ENCODE peak calls at places on chromosome 13, in ten cellular contexts. P, S, E, C, Y, N, H, F, X and R are unnamed samples.
A peak's percentile ranks its signal among the peaks of the same experiment; 100 is the strongest.

GRCh38 chr13:29791997-29792775 is 58.2 kb downstream of the UBL3 start:
- DNase-seq in P (no peak), S (no peak), E (no peak), C (no peak), Y (no peak), N (no peak), H (no peak), F (no peak), X (peak; percentile 27), R (no peak)

GRCh38 chr13:20565120-20565736 is 1.7 kb upstream of the IFT88 start:
- DNase-seq in P (no peak), S (no peak), E (no peak), C (peak; percentile 26), Y (no peak), N (no peak), H (no peak), F (no peak), X (no peak), R (no peak)

GRCh38 chr13:28449826-28450773 is 44.8 kb downstream of the FLT1 start:
- DNase-seq in P (no peak), S (no peak), E (no peak), C (no peak), Y (no peak), N (no peak), H (no peak), F (no peak), X (no peak), R (no peak)

GRCh38 chr13:29059837-29060236 is 239.7 kb downstream of the MTUS2 start:
- DNase-seq in P (no peak), S (no peak), E (peak; percentile 26), C (no peak), Y (no peak), N (no peak), H (no peak), F (no peak), X (no peak), R (no peak)

GRCh38 chr13:62611343-62611742 is 1195.7 kb upstream of the PCDH20 start:
- DNase-seq in P (no peak), S (no peak), E (no peak), C (no peak), Y (no peak), N (no peak), H (no peak), F (no peak), X (no peak), R (no peak)

GRCh38 chr13:31069808-31070544 is 91.7 kb downstream of the HSPH1 start:
- DNase-seq in P (no peak), S (no peak), E (no peak), C (peak; percentile 53), Y (no peak), N (no peak), H (no peak), F (no peak), X (no peak), R (no peak)

GRCh38 chr13:38514575-38514974 is 164.9 kb downstream of the UFM1 start:
- DNase-seq in P (no peak), S (no peak), E (no peak), C (no peak), Y (no peak), N (no peak), H (no peak), F (no peak), X (no peak), R (peak; percentile 5)

GRCh38 chr13:18212873-18213272 is 968.8 kb downstream of the TUBA3C start:
- DNase-seq in P (no peak), S (no peak), E (no peak), C (peak; percentile 25), Y (no peak), N (no peak), H (no peak), F (no peak), X (peak; percentile 9), R (no peak)

GRCh38 chr13:30933334-30933681 is 852 bp downstream of the TEX26 start:
- DNase-seq in P (no peak), S (no peak), E (no peak), C (no peak), Y (no peak), N (no peak), H (no peak), F (no peak), X (no peak), R (no peak)

GRCh38 chr13:20351279-20352022 is 119.3 kb upstream of the GJB6 start:
- DNase-seq in P (no peak), S (no peak), E (no peak), C (peak; percentile 91), Y (no peak), N (no peak), H (peak; percentile 34), F (no peak), X (peak; percentile 56), R (no peak)

GRCh38 chr13:21686761-21687391 is 16.0 kb downstream of the FGF9 start:
- DNase-seq in P (no peak), S (no peak), E (no peak), C (peak; percentile 63), Y (no peak), N (no peak), H (no peak), F (no peak), X (no peak), R (no peak)

GRCh38 chr13:101945435-101945834 is 456.4 kb downstream of the FGF14 start:
- DNase-seq in P (no peak), S (no peak), E (no peak), C (no peak), Y (no peak), N (no peak), H (no peak), F (no peak), X (no peak), R (peak; percentile 7)

GRCh38 chr13:24287748-24288287 is 21.6 kb upstream of the C1QTNF9 start:
- DNase-seq in P (no peak), S (no peak), E (no peak), C (no peak), Y (no peak), N (no peak), H (no peak), F (no peak), X (no peak), R (no peak)

GRCh38 chr13:79810671-79811070 is 329.7 kb downstream of the NDFIP2 start:
- DNase-seq in P (no peak), S (no peak), E (no peak), C (peak; percentile 32), Y (no peak), N (no peak), H (peak; percentile 29), F (no peak), X (peak; percentile 3), R (peak; percentile 20)

GRCh38 chr13:40442826-40443225 is 223.6 kb downstream of the FOXO1 start:
- DNase-seq in P (no peak), S (no peak), E (no peak), C (no peak), Y (no peak), N (no peak), H (peak; percentile 29), F (no peak), X (no peak), R (no peak)

GRCh38 chr13:98664924-98665637 is 87.4 kb downstream of the SLC15A1 start:
- DNase-seq in P (no peak), S (no peak), E (no peak), C (no peak), Y (no peak), N (no peak), H (no peak), F (no peak), X (no peak), R (no peak)

GRCh38 chr13:98665638-98665995 is 86.9 kb downstream of the SLC15A1 start:
- DNase-seq in P (no peak), S (no peak), E (no peak), C (no peak), Y (no peak), N (no peak), H (no peak), F (no peak), X (no peak), R (no peak)

GRCh38 chr13:98664047-98664446 is 87.1 kb upstream of the STK24 start:
- DNase-seq in P (no peak), S (no peak), E (peak; percentile 25), C (peak; percentile 89), Y (no peak), N (no peak), H (peak; percentile 89), F (no peak), X (peak; percentile 9), R (no peak)

GRCh38 chr13:98664510-98664909 is 87.6 kb upstream of the STK24 start:
- DNase-seq in P (no peak), S (no peak), E (no peak), C (no peak), Y (no peak), N (no peak), H (no peak), F (no peak), X (no peak), R (no peak)
- H3K4me3 ChIP-seq in P (no peak overlapping the region), S (no peak overlapping the region), E (no peak overlapping the region), C (no peak overlapping the region), Y (no peak overlapping the region), N (no peak overlapping the region), H (no peak overlapping the region), F (no peak overlapping the region), X (no peak overlapping the region), R (no peak overlapping the region)

DNA sequence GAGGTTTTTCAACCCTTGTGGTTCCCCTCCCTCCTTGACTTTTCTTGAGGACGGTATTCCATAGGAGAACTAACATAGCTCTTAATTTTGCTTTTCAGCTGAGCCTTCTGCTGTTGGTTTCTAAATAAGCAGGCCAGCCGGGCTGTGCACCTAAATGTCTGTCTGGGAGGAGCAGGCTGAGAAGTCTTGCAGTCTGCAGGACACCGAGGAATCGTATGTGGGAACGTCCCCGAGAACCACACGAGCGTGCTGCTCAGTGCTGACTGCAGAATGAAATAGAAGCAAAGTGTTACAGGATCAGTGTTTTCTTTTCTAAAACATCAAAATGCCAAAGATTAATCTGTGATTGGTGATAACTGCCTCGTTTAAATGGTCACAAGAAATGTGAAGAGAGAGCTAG is 69.9 kb downstream of the COG3 start:
- DNase-seq in P (no peak), S (no peak), E (no peak), C (no peak), Y (no peak), N (no peak), H (no peak), F (no peak), X (no peak), R (no peak)
- H3K36me3 ChIP-seq in P (peaks cover 29% of the 10 kb centered on the region), S (peaks cover 61% of the 10 kb centered on the region), E (peaks cover 57% of the 10 kb centered on the region), C (peaks cover 5% of the 10 kb centered on the region), Y (peaks cover 59% of the 10 kb centered on the region), N (peaks cover 9% of the 10 kb centered on the region), H (peaks cover 45% of the 10 kb centered on the region), F (peaks cover 31% of the 10 kb centered on the region), X (peaks cover 6% of the 10 kb centered on the region), R (peaks cover 10% of the 10 kb centered on the region)

DNA sequence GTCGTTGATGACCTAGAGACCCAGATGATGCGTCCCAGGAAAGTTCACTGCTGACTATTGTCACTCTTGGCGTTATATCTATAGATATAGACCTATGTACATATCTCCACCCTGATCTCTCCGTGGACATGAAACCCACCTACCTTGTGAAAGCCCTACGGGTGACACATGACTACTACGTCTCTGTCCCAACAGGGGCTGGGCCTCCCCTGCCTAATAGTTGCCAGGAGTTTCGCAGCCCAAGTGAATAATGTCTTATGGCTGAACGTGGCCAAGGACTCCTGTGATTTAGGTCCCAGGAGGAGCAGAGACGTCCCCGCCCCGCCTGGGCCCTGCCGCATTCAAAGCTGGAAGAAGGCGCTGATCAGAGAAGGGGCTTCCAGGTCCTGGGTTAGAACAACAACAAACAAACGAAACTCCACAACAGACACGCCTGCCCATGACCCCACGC is 4.9 kb upstream of the POU4F1 start:
- DNase-seq in P (no peak), S (no peak), E (no peak), C (no peak), Y (no peak), N (no peak), H (no peak), F (no peak), X (no peak), R (peak; percentile 61)
- H3K27me3 ChIP-seq in P (peaks cover 63% of the 10 kb centered on the region), S (peaks cover 71% of the 10 kb centered on the region), E (peaks cover 54% of the 10 kb centered on the region), C (peaks cover 63% of the 10 kb centered on the region), Y (peaks cover 54% of the 10 kb centered on the region), N (peaks cover 73% of the 10 kb centered on the region), H (peaks cover 63% of the 10 kb centered on the region), F (peaks cover 41% of the 10 kb centered on the region), X (peaks cover 76% of the 10 kb centered on the region), R (peaks cover 87% of the 10 kb centered on the region)

GRCh38 chr13:109780880-109781383 is 5.5 kb downstream of the IRS2 start:
- DNase-seq in P (no peak), S (no peak), E (no peak), C (no peak), Y (no peak), N (no peak), H (no peak), F (no peak), X (no peak), R (no peak)
- H3K4me3 ChIP-seq in P (no peak overlapping the region), S (peak overlapping the region; percentile 88), E (peak overlapping the region; percentile 54), C (peak overlapping the region; percentile 48), Y (peak overlapping the region; percentile 62), N (no peak overlapping the region), H (peak overlapping the region; percentile 58), F (peak overlapping the region; percentile 92), X (peak overlapping the region; percentile 62), R (no peak overlapping the region)